ENCODE peak calls at places on chromosomes 6 and 20, in eight cellular contexts. J is GM04503, I is cardiac septum, N is EL, Q is WTC11, Z is C1 segment of cervical spinal cord, K is NCI-H1436, H is GF-D8. S is an unnamed sample.
A peak's percentile ranks its signal among the peaks of the same experiment; 100 is the strongest.

GRCh38 chr20:60013296-60014142 is 55.3 kb downstream of the CDH26 start:
- DNase-seq in J (no peak), H (no peak), Z (no peak), I (no peak), Q (no peak), N (no peak), K (no peak), S (no peak)

GRCh38 chr20:32678948-32679347 is 5.2 kb upstream of the C20orf203 start:
- DNase-seq in Z (no peak), J (peak; percentile 44), N (no peak), K (no peak), Q (no peak), H (no peak), I (no peak), S (no peak)

GRCh38 chr20:13009682-13010406 is 1.1 kb downstream of the SPTLC3 start:
- DNase-seq in Z (peak; percentile 1), J (peak; percentile 67), I (no peak), K (no peak), H (peak; percentile 60), Q (no peak), N (peak; percentile 85), S (peak; percentile 55)

GRCh38 chr6:43147691-43148477 is 23.2 kb upstream of the SRF start:
- DNase-seq in K (no peak), Q (no peak), J (no peak), Z (no peak), I (no peak), H (no peak), N (no peak), S (no peak)

GRCh38 chr6:53342210-53342609 is 6.5 kb downstream of the ELOVL5 start:
- DNase-seq in K (no peak), Q (no peak), Z (no peak), H (no peak), J (no peak), N (no peak), I (no peak), S (no peak)

GRCh38 chr6:5167501-5167900 is 82.4 kb downstream of the PPP1R3G start:
- DNase-seq in I (no peak), Z (no peak), N (peak; percentile 21), Q (no peak), H (no peak), K (peak; percentile 7), J (no peak), S (no peak)

GRCh38 chr6:169881976-169882375 is 130.6 kb downstream of the ERMARD start:
- DNase-seq in Z (no peak), N (no peak), Q (no peak), K (no peak), J (no peak), I (peak; percentile 31), H (no peak), S (no peak)

GRCh38 chr6:79079425-79080130 is 1.5 kb upstream of the PHIP start:
- DNase-seq in H (no peak), J (no peak), I (no peak), N (peak; percentile 5), Z (no peak), Q (no peak), K (no peak), S (no peak)

GRCh38 chr6:63521475-63522210 is 50.6 kb upstream of the LOC128125822 start:
- DNase-seq in H (no peak), Z (no peak), N (no peak), Q (no peak), I (no peak), K (no peak), J (no peak), S (no peak)

GRCh38 chr6:55239099-55239498 is 64.8 kb downstream of the HCRTR2 start:
- DNase-seq in Z (no peak), I (no peak), K (no peak), J (no peak), Q (no peak), H (no peak), N (no peak), S (no peak)

GRCh38 chr6:100163035-100163434 is 169.0 kb upstream of the MCHR2 start:
- DNase-seq in Z (no peak), J (no peak), K (no peak), Q (peak; percentile 25), I (no peak), N (no peak), H (no peak), S (no peak)

GRCh38 chr20:58146761-58147160 is 81.7 kb downstream of the ANKRD60 start:
- DNase-seq in N (no peak), K (no peak), I (peak; percentile 64), H (no peak), Z (no peak), Q (no peak), J (no peak), S (no peak)